ENCODE peak calls at places on chromosomes 1 and 21, in seven cellular contexts. One of them, this sample, is unnamed.

GRCh38 chr1:160419150-160419837 is 18.9 kb downstream of the VANGL2 start:
- DNase-seq in transverse colon: no peak
- DNase-seq in fibroblast of lung: no peak
- DNase-seq in RWPE1: no peak
- DNase-seq in stomach: no peak
- DNase-seq in upper lobe of right lung: no peak
- DNase-seq in right cardiac atrium: no peak
- DNase-seq in this sample: no peak

GRCh38 chr1:28437924-28438699 is 67.7 kb upstream of the RCC1 start:
- DNase-seq in fibroblast of lung: peak
- DNase-seq in RWPE1: peak
- DNase-seq in upper lobe of right lung: peak
- DNase-seq in right cardiac atrium: peak
- DNase-seq in transverse colon: peak
- DNase-seq in stomach: peak
- DNase-seq in this sample: peak

GRCh38 chr1:93034397-93034796 is 44.7 kb upstream of the MTF2 start:
- DNase-seq in stomach: no peak
- DNase-seq in upper lobe of right lung: no peak
- DNase-seq in transverse colon: no peak
- DNase-seq in fibroblast of lung: no peak
- DNase-seq in right cardiac atrium: no peak
- DNase-seq in RWPE1: no peak
- DNase-seq in this sample: no peak

GRCh38 chr1:32208891-32209309 is at the start of gene DCDC2B:
- DNase-seq in RWPE1: peak
- DNase-seq in fibroblast of lung: peak
- DNase-seq in upper lobe of right lung: no peak
- DNase-seq in right cardiac atrium: no peak
- DNase-seq in transverse colon: peak
- DNase-seq in stomach: peak
- DNase-seq in this sample: no peak

GRCh38 chr21:35508389-35508888 is 459.3 kb upstream of the RUNX1 start:
- DNase-seq in RWPE1: no peak
- DNase-seq in transverse colon: peak
- DNase-seq in fibroblast of lung: peak
- DNase-seq in right cardiac atrium: peak
- DNase-seq in stomach: peak
- DNase-seq in upper lobe of right lung: peak
- DNase-seq in this sample: peak

GRCh38 chr1:223156343-223156742 is 13.3 kb upstream of the TLR5 start:
- DNase-seq in fibroblast of lung: no peak
- DNase-seq in upper lobe of right lung: no peak
- DNase-seq in stomach: no peak
- DNase-seq in RWPE1: no peak
- DNase-seq in right cardiac atrium: no peak
- DNase-seq in transverse colon: no peak
- DNase-seq in this sample: no peak

GRCh38 chr1:174923820-174924219 is 75.9 kb upstream of the CACYBP start:
- DNase-seq in fibroblast of lung: no peak
- DNase-seq in upper lobe of right lung: no peak
- DNase-seq in right cardiac atrium: no peak
- DNase-seq in transverse colon: no peak
- DNase-seq in stomach: no peak
- DNase-seq in RWPE1: no peak
- DNase-seq in this sample: no peak

GRCh38 chr1:7580923-7581753 is 190.0 kb upstream of the VAMP3 start:
- DNase-seq in fibroblast of lung: no peak
- DNase-seq in RWPE1: no peak
- DNase-seq in stomach: no peak
- DNase-seq in right cardiac atrium: no peak
- DNase-seq in transverse colon: no peak
- DNase-seq in upper lobe of right lung: peak
- DNase-seq in this sample: no peak

GRCh38 chr1:99887890-99888289 is 37.7 kb downstream of the AGL start:
- DNase-seq in transverse colon: no peak
- DNase-seq in upper lobe of right lung: no peak
- DNase-seq in fibroblast of lung: no peak
- DNase-seq in right cardiac atrium: no peak
- DNase-seq in stomach: no peak
- DNase-seq in RWPE1: no peak
- DNase-seq in this sample: no peak

GRCh38 chr1:205678286-205679111 is 1.8 kb downstream of the SLC45A3 start:
- DNase-seq in RWPE1: no peak
- DNase-seq in transverse colon: no peak
- DNase-seq in fibroblast of lung: peak
- DNase-seq in right cardiac atrium: peak
- DNase-seq in stomach: no peak
- DNase-seq in upper lobe of right lung: no peak
- DNase-seq in this sample: no peak

GRCh38 chr21:16195476-16195875 is 465.7 kb downstream of the USP25 start:
- DNase-seq in fibroblast of lung: peak
- DNase-seq in RWPE1: no peak
- DNase-seq in transverse colon: no peak
- DNase-seq in right cardiac atrium: no peak
- DNase-seq in upper lobe of right lung: no peak
- DNase-seq in stomach: no peak
- DNase-seq in this sample: no peak

DNA sequence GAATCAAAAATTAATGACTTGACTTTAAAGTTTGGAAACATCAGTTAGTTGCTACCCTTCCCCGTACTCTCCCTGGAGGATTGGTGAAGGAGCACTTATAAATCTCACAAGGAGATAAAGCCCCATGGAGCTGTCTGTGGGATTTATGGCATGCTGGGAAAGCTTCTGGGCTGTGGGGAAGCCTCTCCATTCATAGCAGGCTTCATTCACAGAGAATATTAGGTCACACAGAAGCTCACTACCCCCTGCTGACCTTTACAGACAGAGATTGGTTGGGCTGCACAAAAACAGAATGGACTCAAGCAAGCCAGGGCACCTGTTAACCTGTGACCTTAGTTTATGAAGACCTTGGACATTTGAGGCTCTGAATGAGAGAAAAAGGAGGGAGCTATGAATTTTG is 32.1 kb downstream of the RGL1 start:
- DNase-seq in stomach: no peak
- DNase-seq in right cardiac atrium: no peak
- DNase-seq in transverse colon: no peak
- DNase-seq in RWPE1: no peak
- DNase-seq in upper lobe of right lung: no peak
- DNase-seq in fibroblast of lung: no peak
- DNase-seq in this sample: no peak
- H3K27ac ChIP-seq in stomach: no peak
- H3K27ac ChIP-seq in right cardiac atrium: peak
- H3K27ac ChIP-seq in transverse colon: no peak
- H3K27ac ChIP-seq in RWPE1: no peak
- H3K27ac ChIP-seq in upper lobe of right lung: no peak
- H3K27ac ChIP-seq in fibroblast of lung: no peak
- H3K27ac ChIP-seq in this sample: no peak

DNA sequence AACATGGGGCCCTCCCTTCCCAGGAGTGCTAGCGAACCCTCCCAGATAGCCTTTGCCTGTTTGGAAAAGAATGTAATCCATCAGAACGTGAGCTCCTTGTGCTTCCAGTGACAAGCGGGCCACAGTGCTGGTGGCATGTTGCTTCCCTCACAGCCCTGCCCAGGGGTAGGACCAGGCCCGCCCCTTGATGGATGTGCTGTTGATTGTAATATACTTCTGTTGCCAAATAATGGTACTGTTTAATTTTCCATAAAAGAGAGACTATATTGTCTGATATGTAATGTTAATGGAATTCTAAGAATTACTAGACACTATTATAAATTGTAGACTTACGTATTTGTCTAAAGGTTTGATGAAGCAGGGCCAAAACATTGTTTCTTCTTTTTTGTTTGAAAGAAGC is 16.4 kb downstream of the ATP5PO start:
- DNase-seq in transverse colon: no peak
- DNase-seq in RWPE1: no peak
- DNase-seq in stomach: no peak
- DNase-seq in upper lobe of right lung: no peak
- DNase-seq in fibroblast of lung: peak
- DNase-seq in right cardiac atrium: no peak
- DNase-seq in this sample: no peak
- H3K27ac ChIP-seq in transverse colon: no peak
- H3K27ac ChIP-seq in RWPE1: no peak
- H3K27ac ChIP-seq in stomach: no peak
- H3K27ac ChIP-seq in upper lobe of right lung: no peak
- H3K27ac ChIP-seq in fibroblast of lung: no peak
- H3K27ac ChIP-seq in right cardiac atrium: no peak
- H3K27ac ChIP-seq in this sample: no peak

GRCh38 chr1:67685067-67685557 is at the start of gene GADD45A:
- DNase-seq in upper lobe of right lung: peak
- DNase-seq in stomach: peak
- DNase-seq in transverse colon: peak
- DNase-seq in RWPE1: peak
- DNase-seq in right cardiac atrium: peak
- DNase-seq in fibroblast of lung: peak
- DNase-seq in this sample: peak

GRCh38 chr1:67684526-67685066 is 405 bp upstream of the GADD45A start:
- DNase-seq in right cardiac atrium: no peak
- DNase-seq in transverse colon: no peak
- DNase-seq in upper lobe of right lung: no peak
- DNase-seq in stomach: no peak
- DNase-seq in fibroblast of lung: no peak
- DNase-seq in RWPE1: no peak
- DNase-seq in this sample: no peak

GRCh38 chr1:67683736-67684525 is 1.1 kb upstream of the GADD45A start:
- DNase-seq in RWPE1: peak
- DNase-seq in transverse colon: peak
- DNase-seq in fibroblast of lung: peak
- DNase-seq in right cardiac atrium: no peak
- DNase-seq in upper lobe of right lung: no peak
- DNase-seq in stomach: no peak
- DNase-seq in this sample: no peak

GRCh38 chr1:67682659-67683197 is 2.3 kb upstream of the GADD45A start:
- DNase-seq in upper lobe of right lung: no peak
- DNase-seq in right cardiac atrium: no peak
- DNase-seq in RWPE1: peak
- DNase-seq in transverse colon: no peak
- DNase-seq in fibroblast of lung: peak
- DNase-seq in stomach: no peak
- DNase-seq in this sample: no peak

GRCh38 chr1:67683306-67683705 is 1.7 kb upstream of the GADD45A start:
- DNase-seq in RWPE1: peak
- DNase-seq in right cardiac atrium: no peak
- DNase-seq in fibroblast of lung: peak
- DNase-seq in transverse colon: no peak
- DNase-seq in stomach: no peak
- DNase-seq in upper lobe of right lung: no peak
- DNase-seq in this sample: no peak
- H3K27ac ChIP-seq in RWPE1: no peak
- H3K27ac ChIP-seq in right cardiac atrium: no peak
- H3K27ac ChIP-seq in fibroblast of lung: peak
- H3K27ac ChIP-seq in transverse colon: peak
- H3K27ac ChIP-seq in stomach: no peak
- H3K27ac ChIP-seq in upper lobe of right lung: no peak
- H3K27ac ChIP-seq in this sample: no peak

DNA sequence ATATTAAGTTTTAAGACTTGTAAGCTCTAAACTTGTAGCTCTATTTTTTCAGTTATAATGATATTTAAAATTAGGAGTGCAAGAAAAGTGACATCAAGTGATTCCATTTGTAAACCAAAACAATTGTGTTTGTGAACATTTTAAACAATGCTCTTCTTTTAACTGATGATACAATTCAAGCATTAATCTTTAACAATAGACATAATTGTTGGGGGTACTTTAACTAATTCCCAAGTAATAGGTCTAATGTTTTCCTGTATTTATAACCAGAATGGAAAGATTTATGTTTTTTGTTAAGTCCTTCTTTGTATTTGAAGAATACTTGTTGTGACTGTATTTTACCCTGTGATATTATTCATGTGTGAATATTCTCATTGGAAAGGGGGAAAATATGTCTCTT is 6.8 kb downstream of the ATG4C start:
- DNase-seq in RWPE1: no peak
- DNase-seq in transverse colon: no peak
- DNase-seq in right cardiac atrium: no peak
- DNase-seq in fibroblast of lung: no peak
- DNase-seq in upper lobe of right lung: no peak
- DNase-seq in stomach: no peak
- DNase-seq in this sample: no peak
- H3K27ac ChIP-seq in RWPE1: no peak
- H3K27ac ChIP-seq in transverse colon: no peak
- H3K27ac ChIP-seq in right cardiac atrium: no peak
- H3K27ac ChIP-seq in fibroblast of lung: no peak
- H3K27ac ChIP-seq in upper lobe of right lung: no peak
- H3K27ac ChIP-seq in stomach: no peak
- H3K27ac ChIP-seq in this sample: peak

DNA sequence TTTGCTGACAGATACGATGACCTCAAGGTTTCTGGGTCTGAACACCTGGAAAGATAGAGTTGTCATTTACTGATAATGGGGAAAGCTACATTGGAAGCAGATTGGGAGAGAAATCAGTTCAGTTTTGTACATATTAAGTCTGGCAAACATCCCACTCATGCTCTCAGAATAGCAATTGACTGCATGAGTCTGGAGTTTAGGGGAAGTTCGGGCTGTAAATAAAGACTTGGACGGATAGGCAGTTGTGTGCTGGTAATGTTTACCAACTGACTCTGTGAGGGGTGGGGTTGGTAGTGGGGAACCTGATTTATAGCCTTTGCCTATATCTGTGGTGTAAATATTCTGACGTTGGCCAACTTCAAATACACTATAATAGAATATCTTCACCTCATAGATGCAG is 4.0 kb downstream of the H6PD start:
- DNase-seq in fibroblast of lung: no peak
- DNase-seq in stomach: no peak
- DNase-seq in RWPE1: no peak
- DNase-seq in upper lobe of right lung: no peak
- DNase-seq in transverse colon: no peak
- DNase-seq in right cardiac atrium: no peak
- DNase-seq in this sample: no peak
- H3K27ac ChIP-seq in fibroblast of lung: no peak
- H3K27ac ChIP-seq in stomach: peak
- H3K27ac ChIP-seq in RWPE1: no peak
- H3K27ac ChIP-seq in upper lobe of right lung: peak
- H3K27ac ChIP-seq in transverse colon: peak
- H3K27ac ChIP-seq in right cardiac atrium: peak
- H3K27ac ChIP-seq in this sample: no peak